ENCODE peak calls at places on chromosome 1, in eight cellular contexts. G, V, Z, J, K, P, N and X are unnamed samples.

GRCh38 chr1:16888806-16889178 is 7.0 kb upstream of the RNU1-2 start:
- DNase-seq in P (no peak), V (no peak), Z (no peak), N (no peak), G (no peak), J (peak), K (peak), X (no peak)

GRCh38 chr1:36382231-36382630 is 3.5 kb downstream of the STK40 start:
- DNase-seq in J (no peak), P (no peak), V (no peak), K (no peak), G (no peak), Z (no peak), N (no peak), X (no peak)

GRCh38 chr1:190205713-190206112 is 272.0 kb downstream of the BRINP3 start:
- DNase-seq in K (no peak), J (no peak), N (peak), Z (peak), G (no peak), V (no peak), P (no peak), X (no peak)

GRCh38 chr1:8303141-8303540 is 14.8 kb upstream of the SLC45A1 start:
- DNase-seq in G (no peak), K (peak), N (peak), J (no peak), Z (peak), P (no peak), V (no peak), X (peak)

GRCh38 chr1:115874929-115875328 is 34.0 kb upstream of the NHLH2 start:
- DNase-seq in K (peak), P (no peak), J (no peak), N (peak), G (no peak), Z (no peak), V (no peak), X (peak)

GRCh38 chr1:72184099-72184695 is 98.1 kb downstream of the NEGR1 start:
- DNase-seq in G (no peak), Z (no peak), J (no peak), K (peak), V (no peak), P (no peak), N (no peak), X (no peak)

GRCh38 chr1:234309243-234309597 is 64.0 kb upstream of the COA6 start:
- DNase-seq in K (no peak), P (no peak), Z (no peak), G (no peak), V (no peak), N (no peak), J (no peak), X (no peak)

GRCh38 chr1:117142200-117142599 is 20.7 kb upstream of the TRIM45 start:
- DNase-seq in V (no peak), J (no peak), P (no peak), N (peak), K (peak), Z (peak), G (no peak), X (no peak)